ENCODE peak calls at places on chromosomes 12 and 14, in ten cellular contexts. V, J, T, W, L, C, B, S, H and Y are unnamed samples.

GRCh38 chr12:112243255-112243965 is 118.0 kb downstream of the TRAFD1 start:
- DNase-seq in V (no peak), B (no peak), S (no peak), H (no peak), J (no peak), W (no peak), C (no peak), T (no peak), L (no peak), Y (no peak)

GRCh38 chr12:111505601-111506036 is 93.5 kb downstream of the ATXN2 start:
- DNase-seq in S (no peak), V (no peak), C (no peak), W (no peak), T (no peak), L (no peak), H (no peak), B (no peak), J (no peak), Y (no peak)

GRCh38 chr12:60863421-60863820 is 1267.6 kb downstream of the SLC16A7 start:
- DNase-seq in V (no peak), W (no peak), B (no peak), J (no peak), H (no peak), L (no peak), C (no peak), S (no peak), T (no peak), Y (no peak)

GRCh38 chr12:99948380-99948779 is 36.4 kb downstream of the ANKS1B start:
- DNase-seq in V (no peak), J (no peak), T (no peak), W (no peak), B (no peak), L (no peak), S (no peak), C (no peak), H (no peak), Y (no peak)

GRCh38 chr12:98741615-98742265 is 96.7 kb downstream of the APAF1 start:
- DNase-seq in J (no peak), W (no peak), S (no peak), V (no peak), L (no peak), C (no peak), T (no peak), B (no peak), H (no peak), Y (no peak)

GRCh38 chr12:130871286-130872178 is at the start of gene RAN:
- DNase-seq in B (peak), C (peak), H (peak), V (peak), L (peak), W (peak), J (peak), S (peak), T (peak), Y (peak)

GRCh38 chr12:20486233-20486632 is 117.9 kb downstream of the PDE3A start:
- DNase-seq in C (no peak), J (no peak), B (peak), H (no peak), V (no peak), T (no peak), W (no peak), L (peak), S (no peak), Y (no peak)

GRCh38 chr12:20282411-20282810 is 85.9 kb upstream of the PDE3A start:
- DNase-seq in H (no peak), T (no peak), V (no peak), J (no peak), W (no peak), C (no peak), B (no peak), L (peak), S (no peak), Y (no peak)

GRCh38 chr12:26156996-26157395 is 32.2 kb upstream of the BHLHE41 start:
- DNase-seq in B (no peak), W (no peak), S (no peak), C (peak), H (no peak), L (no peak), T (no peak), J (no peak), V (no peak), Y (no peak)

GRCh38 chr12:82517027-82517426 is 158.7 kb downstream of the METTL25 start:
- DNase-seq in L (peak), B (peak), T (no peak), W (no peak), S (no peak), V (no peak), C (peak), H (no peak), J (no peak), Y (no peak)

GRCh38 chr12:51973560-51973959 is 22.1 kb downstream of the ACVR1B start:
- DNase-seq in C (no peak), S (no peak), H (no peak), L (peak), V (no peak), W (no peak), T (no peak), J (no peak), B (no peak), Y (no peak)

GRCh38 chr14:63249112-63249511 is 44.9 kb downstream of the RHOJ start:
- DNase-seq in C (no peak), J (no peak), L (peak), S (no peak), W (no peak), T (no peak), B (no peak), V (no peak), H (no peak), Y (no peak)

GRCh38 chr12:11460343-11461023 is 65.1 kb upstream of the PRB2 start:
- DNase-seq in V (no peak), C (no peak), L (no peak), B (no peak), W (no peak), S (no peak), T (no peak), J (no peak), H (peak), Y (no peak)
- H3K4me3 ChIP-seq in V (no peak), C (no peak), L (no peak), B (no peak), W (no peak), S (no peak), T (no peak), J (no peak), H (no peak), Y (no peak)

DNA sequence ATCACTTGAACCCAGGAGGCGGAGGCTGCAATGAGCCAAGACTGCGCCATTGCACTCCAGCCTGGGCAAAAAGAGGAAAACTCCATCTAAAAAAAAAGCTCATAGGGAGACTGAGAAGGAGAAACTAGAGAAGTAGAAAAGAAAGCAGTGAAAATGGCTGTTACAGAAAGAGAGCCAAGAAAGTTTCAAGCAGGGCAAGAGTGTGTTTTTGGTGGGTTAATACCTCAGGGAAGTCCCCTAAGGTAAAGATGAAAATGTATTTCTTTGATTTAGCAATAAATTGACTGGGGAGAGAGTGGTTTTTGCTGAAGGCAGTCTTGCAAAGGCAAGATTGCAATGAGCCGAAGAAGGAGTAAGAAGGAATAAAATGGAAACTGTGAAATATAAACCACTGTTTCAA is 10.0 kb upstream of the DUSP16 start:
- DNase-seq in T (no peak), V (no peak), B (no peak), L (no peak), W (no peak), H (no peak), S (no peak), J (no peak), C (no peak), Y (no peak)
- H3K4me3 ChIP-seq in T (no peak), V (no peak), B (no peak), L (no peak), W (no peak), H (no peak), S (no peak), J (no peak), C (no peak), Y (no peak)

GRCh38 chr12:64691793-64692583 is 67.2 kb downstream of the GNS start:
- DNase-seq in S (no peak), B (no peak), W (no peak), J (peak), T (no peak), L (no peak), H (no peak), V (no peak), C (no peak), Y (no peak)
- H3K4me3 ChIP-seq in S (no peak), B (no peak), W (no peak), J (no peak), T (no peak), L (no peak), H (no peak), V (no peak), C (no peak), Y (no peak)

DNA sequence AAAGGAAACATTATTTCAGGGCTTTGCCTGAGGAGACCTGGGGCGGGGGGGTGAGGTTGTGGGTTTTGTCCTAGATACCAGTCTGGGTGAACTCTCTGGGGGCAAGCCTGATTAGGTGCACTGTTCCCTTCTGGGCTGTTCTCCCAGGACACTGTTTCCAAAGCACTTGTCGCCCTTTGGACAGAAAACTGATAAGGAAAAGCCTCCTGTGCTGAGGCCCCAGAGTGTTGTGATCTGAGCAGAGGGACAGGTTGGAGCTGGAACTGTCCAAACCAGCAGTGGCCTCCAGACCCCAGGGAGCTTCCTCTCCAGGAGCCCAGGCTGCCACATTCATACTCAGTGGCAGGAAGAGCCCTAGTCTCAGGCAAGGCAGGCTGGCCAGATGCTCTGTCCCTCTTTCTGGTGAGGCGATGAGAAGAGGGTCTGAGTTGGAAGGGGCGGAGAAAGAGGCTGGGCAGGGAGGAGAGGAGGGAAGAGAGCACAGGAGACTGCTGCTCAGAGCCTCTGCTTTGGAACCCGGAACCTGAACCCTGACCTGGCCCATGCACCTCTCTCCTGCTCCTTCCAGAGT is 1.9 kb downstream of the GALNT16 start:
- DNase-seq in C (peak), V (no peak), B (no peak), H (no peak), L (no peak), W (no peak), J (no peak), T (no peak), S (no peak), Y (no peak)
- H3K4me3 ChIP-seq in C (peak), V (no peak), B (no peak), H (no peak), L (no peak), W (no peak), J (no peak), T (no peak), S (peak), Y (peak)

DNA sequence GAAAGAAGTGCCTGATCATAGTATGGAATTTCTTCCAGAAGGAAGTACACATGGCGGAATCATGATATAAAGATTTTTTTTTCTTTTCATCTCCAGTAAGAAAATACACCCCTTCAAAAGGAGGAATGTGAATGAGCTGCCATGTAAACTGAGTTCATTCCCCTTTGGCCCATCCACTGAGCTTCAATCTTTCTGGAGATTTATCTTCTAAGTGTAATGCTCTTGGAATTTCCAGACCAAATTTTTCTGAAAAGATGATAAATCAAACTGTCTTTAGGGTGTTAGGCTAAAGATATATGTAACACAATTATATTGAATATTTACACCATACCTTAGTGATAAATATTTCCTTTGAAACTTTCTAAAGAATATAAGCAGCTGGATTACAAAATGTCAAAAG is 5.2 kb downstream of the DCN start:
- DNase-seq in S (no peak), H (no peak), V (no peak), L (peak), T (no peak), C (no peak), J (no peak), W (no peak), B (no peak), Y (no peak)
- H3K4me3 ChIP-seq in S (peak), H (no peak), V (peak), L (peak), T (peak), C (no peak), J (no peak), W (no peak), B (no peak), Y (peak)

DNA sequence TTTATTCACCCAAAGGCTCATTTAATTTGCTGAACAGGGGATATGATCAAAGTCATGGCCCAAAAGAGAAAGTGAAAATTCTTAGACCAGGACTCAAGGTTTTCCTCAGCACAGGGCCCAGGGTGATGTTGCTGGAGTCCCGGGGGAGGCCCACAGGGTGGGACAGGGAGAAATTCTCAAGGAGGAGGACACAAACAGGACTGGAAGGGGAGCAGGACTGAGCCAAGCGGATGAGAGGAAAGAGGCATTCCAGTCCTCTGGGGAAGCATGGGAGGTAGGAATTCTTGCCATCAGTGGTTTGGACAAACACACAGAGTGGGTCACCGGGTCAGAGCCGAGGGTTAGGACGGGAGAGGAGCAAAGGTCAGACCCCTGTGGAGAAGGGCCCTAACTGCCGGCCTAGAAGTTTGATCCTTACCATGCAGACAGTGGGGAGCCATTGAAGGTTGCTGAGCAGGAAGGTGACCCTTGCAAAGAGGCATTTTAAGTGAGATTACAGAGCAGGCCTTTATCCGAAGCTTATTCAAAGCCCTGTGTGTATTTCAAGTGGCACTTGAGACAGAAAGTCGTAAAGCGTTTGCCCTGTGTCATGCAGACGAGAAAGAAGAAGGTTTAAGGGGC is 68.4 kb upstream of the PTGR2 start:
- DNase-seq in H (no peak), B (no peak), T (no peak), L (no peak), C (peak), W (peak), S (no peak), J (no peak), V (no peak), Y (no peak)
- H3K4me3 ChIP-seq in H (no peak), B (no peak), T (no peak), L (no peak), C (no peak), W (no peak), S (peak), J (no peak), V (no peak), Y (no peak)

GRCh38 chr12:21985155-21985554 is 43.9 kb upstream of the ABCC9 start:
- DNase-seq in B (no peak), L (no peak), J (no peak), H (no peak), C (no peak), V (no peak), W (no peak), S (no peak), T (no peak), Y (no peak)
- H3K4me3 ChIP-seq in B (no peak), L (no peak), J (no peak), H (no peak), C (no peak), V (no peak), W (no peak), S (no peak), T (no peak), Y (no peak)